ENCODE peak calls at places on chromosomes 5 and 9, in six cellular contexts. F, T, E, C, R and H are unnamed samples.

GRCh38 chr9:73911814-73912213 is 585.3 kb upstream of the RORB start:
- DNase-seq in C (no peak), T (no peak), R (no peak), E (no peak), F (no peak), H (peak)

GRCh38 chr5:143008809-143009521 is 238.8 kb downstream of the ARHGAP26 start:
- DNase-seq in R (no peak), T (peak), F (peak), C (peak), E (no peak), H (no peak)

GRCh38 chr5:152905286-152905685 is 500.2 kb upstream of the NMUR2 start:
- DNase-seq in E (no peak), T (no peak), C (no peak), R (no peak), F (no peak), H (no peak)

GRCh38 chr9:110069326-110070248 is 138.4 kb downstream of the C9orf152 start:
- DNase-seq in T (no peak), F (no peak), C (no peak), E (peak), R (no peak), H (no peak)

GRCh38 chr5:114391321-114391720 is 29.5 kb downstream of the KCNN2 start:
- DNase-seq in T (no peak), R (no peak), E (no peak), C (no peak), F (no peak), H (no peak)

GRCh38 chr9:70923941-70924340 is 197.5 kb downstream of the TRPM3 start:
- DNase-seq in E (no peak), F (no peak), T (no peak), R (no peak), C (no peak), H (no peak)

GRCh38 chr9:114538241-114538640 is 33.0 kb upstream of the WHRN start:
- DNase-seq in F (no peak), E (no peak), T (peak), R (no peak), C (peak), H (peak)

GRCh38 chr9:132769895-132770774 is 99.9 kb downstream of the GTF3C4 start:
- DNase-seq in T (peak), E (peak), R (peak), C (peak), F (peak), H (peak)

GRCh38 chr9:124489222-124489621 is 18.0 kb downstream of the NR5A1 start:
- DNase-seq in R (no peak), T (no peak), E (no peak), C (no peak), F (no peak), H (no peak)

GRCh38 chr5:173903396-173904140 is 15.4 kb downstream of the CPEB4 start:
- DNase-seq in E (no peak), F (no peak), R (no peak), C (no peak), T (no peak), H (no peak)

GRCh38 chr9:123349691-123350480 is 6.1 kb upstream of the CRB2 start:
- DNase-seq in E (no peak), R (peak), F (peak), T (peak), C (peak), H (peak)

GRCh38 chr9:88319936-88320747 is 68.1 kb upstream of the SPIN1 start:
- DNase-seq in E (no peak), C (no peak), R (no peak), T (no peak), F (no peak), H (no peak)

GRCh38 chr5:10034008-10034407 is 215.7 kb downstream of the ATPSCKMT start:
- DNase-seq in T (no peak), F (no peak), R (no peak), E (no peak), C (no peak), H (no peak)

GRCh38 chr9:124720429-124721108 is 50.5 kb downstream of the NR6A1 start:
- DNase-seq in F (no peak), R (no peak), T (no peak), C (no peak), E (no peak), H (no peak)

GRCh38 chr5:169791251-169791650 is 154.2 kb downstream of the DOCK2 start:
- DNase-seq in T (no peak), E (no peak), R (no peak), F (no peak), C (no peak), H (no peak)

GRCh38 chr5:71955718-71956117 is 151.6 kb upstream of the MAP1B start:
- DNase-seq in R (no peak), T (no peak), C (no peak), E (no peak), F (no peak), H (no peak)

GRCh38 chr5:54904425-54904824 is 81.0 kb downstream of the ESM1 start:
- DNase-seq in F (no peak), R (no peak), C (no peak), E (no peak), T (no peak), H (peak)

GRCh38 chr9:92522983-92523970 is 12.5 kb downstream of the ECM2 start:
- DNase-seq in T (no peak), C (no peak), F (no peak), R (no peak), E (no peak), H (no peak)

GRCh38 chr9:18896531-18897179 is 136.4 kb downstream of the SAXO1 start:
- DNase-seq in R (no peak), C (no peak), E (no peak), T (no peak), F (no peak), H (no peak)

GRCh38 chr5:196350-196749 is 5.1 kb downstream of the LRRC14B start:
- DNase-seq in C (no peak), T (no peak), E (peak), R (no peak), F (no peak), H (no peak)

GRCh38 chr9:78009156-78009555 is 22.5 kb downstream of the GNAQ start:
- DNase-seq in E (no peak), R (no peak), F (no peak), T (no peak), C (no peak), H (no peak)

GRCh38 chr9:35696520-35697215 is 6.9 kb upstream of the TPM2 start:
- DNase-seq in C (peak), R (peak), E (no peak), F (peak), T (peak), H (peak)

GRCh38 chr5:16413461-16413860 is 52.1 kb downstream of the ZNF622 start:
- DNase-seq in R (no peak), T (no peak), C (no peak), F (no peak), E (no peak), H (no peak)

GRCh38 chr9:17349816-17350215 is 215.0 kb downstream of the CNTLN start:
- DNase-seq in C (no peak), E (no peak), T (no peak), F (no peak), R (no peak), H (no peak)

GRCh38 chr5:96336351-96336985 is 96.6 kb downstream of the PCSK1 start:
- DNase-seq in F (peak), E (no peak), C (peak), T (peak), R (peak), H (peak)

GRCh38 chr5:150846651-150847333 is 471 bp downstream of the IRGM start:
- DNase-seq in R (peak), F (peak), T (peak), E (no peak), C (peak), H (peak)

GRCh38 chr5:132455614-132456115 is 34.9 kb downstream of the IRF1 start:
- DNase-seq in C (no peak), R (no peak), E (no peak), T (no peak), F (no peak), H (no peak)

GRCh38 chr9:134882204-134882785 is 1.7 kb downstream of the FCN2 start:
- DNase-seq in T (no peak), R (no peak), F (no peak), C (no peak), E (no peak), H (no peak)

GRCh38 chr5:169848271-169848670 is 132.0 kb downstream of the INSYN2B start:
- DNase-seq in C (no peak), R (no peak), F (no peak), T (no peak), E (no peak), H (no peak)

GRCh38 chr9:17799383-17799782 is 220.5 kb downstream of the SH3GL2 start:
- DNase-seq in T (no peak), E (no peak), C (no peak), F (no peak), R (no peak), H (no peak)

GRCh38 chr5:159010611-159011497 is 88.9 kb downstream of the EBF1 start:
- DNase-seq in C (no peak), R (no peak), E (no peak), T (no peak), F (no peak), H (no peak)

GRCh38 chr9:88660611-88661010 is 125.6 kb downstream of the NXNL2 start:
- DNase-seq in E (no peak), F (no peak), T (no peak), R (no peak), C (no peak), H (no peak)

GRCh38 chr9:77575785-77576184 is 72.3 kb downstream of the GNA14 start:
- DNase-seq in F (no peak), C (no peak), T (no peak), E (no peak), R (no peak), H (no peak)

GRCh38 chr9:69104830-69105527 is 69.1 kb upstream of the TJP2 start:
- DNase-seq in R (no peak), F (no peak), E (no peak), C (no peak), T (no peak), H (no peak)

GRCh38 chr5:141877478-141878185 is 578 bp downstream of the PCDH1 start:
- DNase-seq in F (no peak), E (no peak), R (peak), T (peak), C (no peak), H (no peak)

GRCh38 chr5:61330879-61331406 is 1.1 kb upstream of the ZSWIM6 start:
- DNase-seq in C (peak), T (peak), E (no peak), R (peak), F (peak), H (peak)

GRCh38 chr9:98774746-98775145 is 21.6 kb downstream of the ANKS6 start:
- DNase-seq in C (no peak), F (no peak), R (no peak), T (no peak), E (no peak), H (peak)